ENCODE peak calls at places on chromosomes 12 and 14, in ten cellular contexts. Q is iris pigment epithelial cell, Y is cardiac fibroblast, S is ACHN, A is foreskin fibroblast, R is fibroblast of gingiva, P is CD14-positive monocyte, F is mesenteric fat pad, O is NCI-H2107, B is T1000. E is an unnamed sample.

GRCh38 chr14:99687284-99688209 is 3.4 kb downstream of the CYP46A1 start:
- DNase-seq in Q (no peak), Y (no peak), S (no peak), A (no peak), R (no peak), P (no peak), F (peak), O (no peak), B (no peak), E (no peak)

GRCh38 chr12:99027491-99027890 is 382.4 kb downstream of the APAF1 start:
- DNase-seq in Q (no peak), Y (no peak), S (no peak), A (no peak), R (no peak), P (no peak), F (no peak), O (no peak), B (no peak), E (no peak)

GRCh38 chr14:55160989-55161388 is 30.4 kb downstream of the DLGAP5 start:
- DNase-seq in Q (peak), Y (peak), S (peak), A (no peak), R (peak), P (no peak), F (no peak), O (no peak), B (no peak), E (no peak)

GRCh38 chr14:68664225-68664681 is 128.6 kb downstream of the ZFP36L1 start:
- DNase-seq in Q (no peak), Y (no peak), S (no peak), A (no peak), R (no peak), P (no peak), F (no peak), O (no peak), B (no peak), E (no peak)

GRCh38 chr12:56257491-56258067 is 605 bp downstream of the ANKRD52 start:
- DNase-seq in Q (peak), Y (peak), S (peak), A (no peak), R (no peak), P (no peak), F (no peak), O (peak), B (no peak), E (peak)

GRCh38 chr12:54009171-54010052 is 627 bp downstream of the HOXC8 start:
- DNase-seq in Q (peak), Y (no peak), S (peak), A (no peak), R (no peak), P (no peak), F (no peak), O (no peak), B (no peak), E (no peak)

GRCh38 chr12:40646891-40647290 is 45.3 kb upstream of the CNTN1 start:
- DNase-seq in Q (no peak), Y (no peak), S (no peak), A (no peak), R (no peak), P (no peak), F (no peak), O (no peak), B (no peak), E (no peak)

GRCh38 chr12:120118710-120119097 is 2.2 kb upstream of the RAB35 start:
- DNase-seq in Q (peak), Y (peak), S (peak), A (no peak), R (peak), P (no peak), F (no peak), O (no peak), B (no peak), E (no peak)

GRCh38 chr14:77111021-77111420 is 13.0 kb downstream of the CIPC start:
- DNase-seq in Q (no peak), Y (peak), S (no peak), A (no peak), R (no peak), P (no peak), F (no peak), O (no peak), B (no peak), E (no peak)

GRCh38 chr12:13211191-13211858 is 14.8 kb downstream of the EMP1 start:
- DNase-seq in Q (peak), Y (no peak), S (no peak), A (no peak), R (peak), P (no peak), F (no peak), O (no peak), B (no peak), E (no peak)

E was measured in body of pancreas.